ENCODE peak calls at places on chromosomes 2 and 18, in four cellular contexts. X is GM12878, R is K562, T is H1. K is an unnamed sample.

GRCh38 chr2:96092580-96092877 is 23.8 kb downstream of the ADRA2B start:
- DNase-seq in X (no peak), R (no peak), T (no peak), K (no peak)

GRCh38 chr2:30026091-30027055 is 105.0 kb upstream of the ALK start:
- DNase-seq in X (no peak), R (peak), T (no peak), K (peak)

GRCh38 chr18:76647322-76647721 is 152.3 kb upstream of the ZNF516 start:
- DNase-seq in X (no peak), R (no peak), T (no peak), K (no peak)

GRCh38 chr18:10052871-10053270 is 139.1 kb downstream of the VAPA start:
- DNase-seq in X (no peak), R (no peak), T (no peak), K (no peak)

GRCh38 chr2:218290316-218291261 is 1.7 kb downstream of the TMBIM1 start:
- DNase-seq in X (peak), R (no peak), T (no peak), K (no peak)

GRCh38 chr2:27313882-27314645 is 5.8 kb upstream of the UCN start:
- DNase-seq in X (no peak), R (no peak), T (no peak), K (no peak)

GRCh38 chr2:188524519-188525113 is 232.9 kb downstream of the GULP1 start:
- DNase-seq in X (no peak), R (peak), T (no peak), K (peak)

GRCh38 chr18:57523171-57523956 is 63.1 kb downstream of the FECH start:
- DNase-seq in X (no peak), R (peak), T (no peak), K (no peak)

GRCh38 chr2:40668435-40668834 is 216.5 kb upstream of the SLC8A1 start:
- DNase-seq in X (no peak), R (no peak), T (no peak), K (no peak)

GRCh38 chr18:48530399-48531081 is 8.3 kb upstream of the CTIF start:
- DNase-seq in X (no peak), R (no peak), T (no peak), K (no peak)

GRCh38 chr18:44693030-44693784 is 12.5 kb downstream of the SETBP1 start:
- DNase-seq in X (no peak), R (no peak), T (no peak), K (no peak)

GRCh38 chr2:157839162-157839801 is 36.8 kb downstream of the ACVR1 start:
- DNase-seq in X (no peak), R (peak), T (peak), K (peak)

GRCh38 chr2:43171789-43172188 is 54.6 kb downstream of the ZFP36L2 start:
- DNase-seq in X (no peak), R (peak), T (no peak), K (peak)

GRCh38 chr18:58186258-58186948 is 142.4 kb downstream of the NEDD4L start:
- DNase-seq in X (no peak), R (no peak), T (no peak), K (no peak)

GRCh38 chr2:168314236-168314635 is 66.8 kb upstream of the STK39 start:
- DNase-seq in X (no peak), R (no peak), T (no peak), K (no peak)

GRCh38 chr2:132999421-132999820 is 329.4 kb upstream of the LYPD1 start:
- DNase-seq in X (no peak), R (no peak), T (no peak), K (no peak)

GRCh38 chr2:43421194-43421593 is 174.6 kb downstream of the THADA start:
- DNase-seq in X (no peak), R (no peak), T (no peak), K (no peak)

GRCh38 chr18:28823506-28824182 is 646.7 kb upstream of the CDH2 start:
- DNase-seq in X (no peak), R (no peak), T (no peak), K (no peak)

GRCh38 chr2:109467701-109468100 is 146.1 kb downstream of the SEPTIN10 start:
- DNase-seq in X (no peak), R (no peak), T (no peak), K (no peak)

DNA sequence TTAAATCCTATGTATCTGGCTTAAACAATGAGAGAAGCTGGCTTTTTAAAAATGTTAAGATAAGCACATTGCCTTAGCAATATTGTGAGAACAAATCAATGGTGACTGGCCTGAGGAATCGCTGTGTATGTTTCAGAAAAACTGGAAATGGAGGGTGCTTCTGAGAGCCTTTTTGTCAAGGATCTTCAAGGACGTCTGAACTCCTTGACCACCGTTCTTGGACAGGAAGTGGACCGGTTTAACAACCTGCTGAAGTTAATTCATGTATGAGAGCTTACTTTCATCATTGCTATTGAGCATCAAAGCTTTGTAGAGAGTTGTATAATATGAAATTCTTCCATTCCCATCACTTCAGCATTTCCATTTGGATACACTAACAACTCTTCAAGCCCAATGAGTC is 72.6 kb downstream of the TRABD2A start:
- DNase-seq in X (no peak), R (no peak), T (no peak), K (no peak)
- TF ChIP-seq ATF2 in X (no peak), R (no peak), T (no peak), K (no peak)

GRCh38 chr2:99653433-99653832 is 163.6 kb upstream of the REV1 start:
- DNase-seq in X (no peak), R (no peak), T (no peak), K (no peak)

GRCh38 chr2:99648906-99649606 is 159.2 kb upstream of the REV1 start:
- DNase-seq in X (no peak), R (no peak), T (no peak), K (no peak)

GRCh38 chr2:99652862-99653261 is 163.0 kb upstream of the REV1 start:
- DNase-seq in X (no peak), R (no peak), T (no peak), K (no peak)

GRCh38 chr2:99654419-99654818 is 164.6 kb upstream of the REV1 start:
- DNase-seq in X (no peak), R (no peak), T (no peak), K (no peak)

GRCh38 chr2:99651930-99652670 is 162.3 kb upstream of the REV1 start:
- DNase-seq in X (no peak), R (no peak), T (no peak), K (no peak)
- H3K27ac ChIP-seq in X (no peak), R (no peak), T (no peak), K (no peak)

DNA sequence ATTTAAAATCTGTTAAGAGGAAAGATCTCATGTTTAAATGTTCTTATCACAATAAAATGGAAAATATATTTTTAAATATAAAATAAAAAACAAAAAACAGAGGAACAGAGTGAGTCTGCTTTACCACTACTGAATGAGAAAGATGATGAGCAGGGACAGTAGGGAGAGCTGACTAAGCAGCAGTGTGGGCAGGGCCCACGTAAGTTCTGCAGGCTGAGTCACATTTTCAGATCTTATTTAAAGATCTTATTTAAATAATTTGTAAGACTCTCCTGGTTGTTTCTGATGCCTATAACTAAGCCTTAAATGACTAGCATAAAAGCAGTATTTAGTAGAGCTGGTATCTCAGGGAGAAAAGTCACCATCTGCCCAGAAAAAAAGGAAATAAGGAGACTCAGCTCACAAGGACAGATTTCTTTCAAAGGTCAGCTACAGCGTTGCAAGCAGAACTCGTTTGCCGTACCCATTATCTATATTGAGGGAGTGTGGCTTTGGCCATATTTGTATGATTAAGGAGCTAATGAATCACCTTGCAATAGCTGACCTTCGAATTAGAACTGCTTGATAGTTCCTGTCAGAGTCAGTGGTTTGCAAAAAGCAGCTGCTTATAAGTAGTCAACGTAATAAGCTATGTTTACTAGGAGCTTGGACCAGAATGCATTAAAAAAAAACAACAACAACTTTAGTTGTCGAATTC is 322.1 kb upstream of the CHAC2 start:
- DNase-seq in X (no peak), R (no peak), T (no peak), K (no peak)
- TF ChIP-seq MAX in X (no peak), R (no peak), T (no peak), K (no peak)

DNA sequence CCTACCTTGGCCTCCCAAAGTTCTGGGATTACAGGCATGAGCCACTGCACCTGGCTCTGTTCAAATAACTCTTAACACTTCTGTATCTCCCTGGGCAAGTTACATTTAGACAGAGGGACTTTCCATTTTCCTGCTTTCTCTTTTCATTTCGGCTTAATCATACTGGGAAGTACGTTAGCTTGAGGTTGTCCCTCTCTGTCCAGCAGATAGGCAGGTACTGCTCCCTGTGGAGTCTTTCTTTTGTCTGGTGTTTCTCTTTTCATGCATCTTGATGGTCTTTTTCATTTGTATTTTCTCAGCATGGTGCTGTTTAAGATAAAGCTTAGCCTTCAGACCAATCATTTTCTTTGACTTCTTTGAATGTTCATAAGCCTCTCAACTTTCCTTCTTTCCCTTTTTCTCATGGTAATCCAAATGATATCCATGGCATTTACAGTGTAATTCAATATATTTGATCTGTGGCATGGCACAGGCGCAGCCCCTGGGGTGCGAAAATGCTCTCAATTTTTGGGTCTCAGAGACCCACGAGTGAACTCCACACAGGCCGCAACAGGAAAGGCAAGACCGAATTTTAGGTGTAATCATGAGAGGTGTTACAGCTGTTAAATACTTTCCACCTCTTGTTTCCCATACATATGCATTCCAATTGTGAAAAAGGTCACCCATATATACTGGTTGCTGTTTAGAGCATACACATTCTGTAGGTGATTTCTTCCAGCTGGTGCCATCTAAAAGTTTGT is 99.9 kb upstream of the MYO3B start:
- DNase-seq in X (no peak), R (no peak), T (no peak), K (no peak)
- TF ChIP-seq ATF2 in X (no peak), R (no peak), T (no peak), K (no peak)

DNA sequence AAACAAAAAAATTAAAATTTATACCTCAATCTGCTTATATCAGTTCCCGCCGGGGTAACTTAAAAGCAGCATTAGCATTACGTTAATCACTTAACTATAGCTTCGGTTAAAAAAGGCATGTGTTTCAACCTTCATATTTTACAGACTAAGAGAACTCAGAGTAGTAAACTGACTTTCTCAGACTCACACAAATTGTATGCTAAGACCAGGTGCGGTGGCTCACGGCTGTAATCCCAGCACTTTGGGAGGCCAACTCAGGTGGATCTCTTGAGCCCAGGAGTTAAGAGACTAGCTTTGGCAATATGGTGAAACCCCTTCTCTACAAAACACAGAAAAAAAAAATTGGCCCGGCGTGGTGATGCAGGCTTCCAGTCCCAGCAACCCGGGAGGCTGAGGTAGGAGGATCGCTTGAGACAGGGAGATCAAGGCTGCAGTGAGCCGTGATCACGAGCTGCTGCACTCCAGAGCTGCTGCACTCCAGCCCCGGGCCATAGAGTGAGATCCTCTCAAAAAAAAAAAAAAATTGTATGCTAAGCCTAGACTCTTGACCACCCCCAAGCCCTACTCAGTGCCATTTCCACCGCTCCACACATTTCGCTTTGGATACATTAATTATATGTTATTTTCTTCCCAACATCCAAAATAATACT is 2.4 kb downstream of the HNRNPLL start:
- DNase-seq in X (no peak), R (peak), T (no peak), K (peak)
- H3K27ac ChIP-seq in X (no peak), R (peak), T (no peak), K (peak)

GRCh38 chr18:8260319-8260718 is 348.9 kb upstream of the RAB12 start:
- DNase-seq in X (no peak), R (no peak), T (no peak), K (no peak)
- TF ChIP-seq MAX in X (no peak), R (no peak), T (no peak), K (no peak)

DNA sequence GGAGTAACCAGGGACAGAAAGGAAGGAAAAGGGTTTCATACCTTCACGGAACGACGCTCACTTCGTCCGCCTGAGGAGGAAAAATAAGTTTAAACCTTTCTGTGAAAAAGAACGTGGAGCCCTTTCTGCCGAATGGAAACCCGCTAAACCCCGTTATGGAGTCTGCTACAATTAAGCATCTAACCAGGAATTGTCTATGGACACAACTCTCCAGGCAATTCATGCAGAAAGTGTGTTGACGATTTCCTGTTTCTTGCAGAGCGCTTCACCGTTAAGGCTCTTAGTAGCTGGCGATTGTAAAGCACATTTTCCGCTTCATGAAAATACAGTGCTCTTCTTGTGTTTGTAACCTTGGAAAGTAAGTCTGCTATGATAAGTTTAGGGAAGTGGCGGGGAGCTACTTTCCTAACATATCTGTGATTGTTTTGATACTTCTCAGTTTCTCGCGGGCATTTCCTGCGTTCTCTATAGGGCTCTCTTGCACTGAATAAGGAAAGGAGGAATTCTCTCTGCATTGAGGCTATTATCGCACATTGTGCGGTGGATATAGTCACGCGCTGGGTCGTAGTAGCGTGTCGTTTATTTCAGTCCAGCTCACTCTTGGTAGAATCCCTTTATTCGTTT is 715 bp upstream of the PPP4R3B start:
- DNase-seq in X (no peak), R (no peak), T (no peak), K (peak)
- TF ChIP-seq ATF2 in X (no peak), R (no peak), T (no peak), K (no peak)

GRCh38 chr2:237700583-237701032 is 73.2 kb downstream of the LRRFIP1 start:
- DNase-seq in X (peak), R (no peak), T (no peak), K (no peak)
- H3K27ac ChIP-seq in X (peak), R (peak), T (no peak), K (no peak)

GRCh38 chr2:240350696-240351087 is 84.8 kb upstream of the GPC1 start:
- DNase-seq in X (no peak), R (no peak), T (no peak), K (no peak)
- TF ChIP-seq MAX in X (no peak), R (no peak), T (no peak), K (no peak)

GRCh38 chr2:127649684-127650040 is 3.7 kb downstream of the GPR17 start:
- DNase-seq in X (peak), R (peak), T (no peak), K (peak)
- TF ChIP-seq ATF2 in X (no peak), R (no peak), T (no peak), K (no peak)

K was measured in HepG2.